ENCODE peak calls at places on chromosomes 4 and X, in four cellular contexts. One of them, this sample, is unnamed.

GRCh38 chrX:107721966-107722707 is 53.5 kb downstream of the TSC22D3 start:
- DNase-seq in cardiac fibroblast: no peak
- DNase-seq in endothelial cell: no peak
- DNase-seq in heart right ventricle: no peak
- DNase-seq in this sample: no peak

GRCh38 chr4:8739357-8739756 is 132.3 kb downstream of the HMX1 start:
- DNase-seq in cardiac fibroblast: no peak
- DNase-seq in endothelial cell: no peak
- DNase-seq in heart right ventricle: no peak
- DNase-seq in this sample: no peak

GRCh38 chr4:100261346-100261745 is 71.1 kb upstream of the DDIT4L start:
- DNase-seq in cardiac fibroblast: no peak
- DNase-seq in endothelial cell: no peak
- DNase-seq in heart right ventricle: no peak
- DNase-seq in this sample: no peak

GRCh38 chr4:6641164-6641970 is 882 bp downstream of the MRFAP1 start:
- DNase-seq in cardiac fibroblast: peak
- DNase-seq in endothelial cell: peak
- DNase-seq in heart right ventricle: peak
- DNase-seq in this sample: peak

GRCh38 chr4:1204828-1205591 is 32.6 kb upstream of the SPON2 start:
- DNase-seq in cardiac fibroblast: no peak
- DNase-seq in endothelial cell: peak
- DNase-seq in heart right ventricle: no peak
- DNase-seq in this sample: no peak

GRCh38 chr4:176999943-177000543 is 207.3 kb upstream of the VEGFC start:
- DNase-seq in cardiac fibroblast: peak
- DNase-seq in endothelial cell: no peak
- DNase-seq in heart right ventricle: no peak
- DNase-seq in this sample: no peak

GRCh38 chrX:132622130-132622529 is 133.3 kb upstream of the MBNL3 start:
- DNase-seq in cardiac fibroblast: peak
- DNase-seq in endothelial cell: no peak
- DNase-seq in heart right ventricle: no peak
- DNase-seq in this sample: no peak

GRCh38 chrX:21781525-21781924 is 23.6 kb upstream of the SMPX start:
- DNase-seq in cardiac fibroblast: no peak
- DNase-seq in endothelial cell: no peak
- DNase-seq in heart right ventricle: no peak
- DNase-seq in this sample: no peak

GRCh38 chrX:91414710-91415109 is 19.9 kb upstream of the PABPC5 start:
- DNase-seq in cardiac fibroblast: peak
- DNase-seq in endothelial cell: peak
- DNase-seq in heart right ventricle: no peak
- DNase-seq in this sample: no peak

GRCh38 chr4:56315041-56315440 is 72.2 kb downstream of the AASDH start:
- DNase-seq in cardiac fibroblast: no peak
- DNase-seq in endothelial cell: no peak
- DNase-seq in heart right ventricle: no peak
- DNase-seq in this sample: no peak

GRCh38 chr4:152039085-152039484 is 278.3 kb upstream of the GATB start:
- DNase-seq in cardiac fibroblast: peak
- DNase-seq in endothelial cell: no peak
- DNase-seq in heart right ventricle: peak
- DNase-seq in this sample: no peak

GRCh38 chr4:52714597-52715254 is 36.5 kb downstream of the ERVMER34-1 start:
- DNase-seq in cardiac fibroblast: peak
- DNase-seq in endothelial cell: no peak
- DNase-seq in heart right ventricle: no peak
- DNase-seq in this sample: no peak

GRCh38 chrX:52359614-52360232 is 9.1 kb upstream of the XAGE2 start:
- DNase-seq in cardiac fibroblast: peak
- DNase-seq in endothelial cell: no peak
- DNase-seq in heart right ventricle: no peak
- DNase-seq in this sample: no peak

GRCh38 chr4:165945991-165946390 is 73.0 kb downstream of the TLL1 start:
- DNase-seq in cardiac fibroblast: peak
- DNase-seq in endothelial cell: no peak
- DNase-seq in heart right ventricle: no peak
- DNase-seq in this sample: no peak

GRCh38 chr4:27184508-27185155 is 324.0 kb downstream of the STIM2 start:
- DNase-seq in cardiac fibroblast: no peak
- DNase-seq in endothelial cell: no peak
- DNase-seq in heart right ventricle: no peak
- DNase-seq in this sample: no peak

GRCh38 chr4:70721747-70722146 is at the start of gene RUFY3:
- DNase-seq in cardiac fibroblast: peak
- DNase-seq in endothelial cell: no peak
- DNase-seq in heart right ventricle: peak
- DNase-seq in this sample: no peak

GRCh38 chrX:14802943-14803710 is 69.7 kb downstream of the FANCB start:
- DNase-seq in cardiac fibroblast: peak
- DNase-seq in endothelial cell: no peak
- DNase-seq in heart right ventricle: no peak
- DNase-seq in this sample: no peak

GRCh38 chrX:104864296-104864695 is 298.3 kb downstream of the IL1RAPL2 start:
- DNase-seq in cardiac fibroblast: peak
- DNase-seq in endothelial cell: no peak
- DNase-seq in heart right ventricle: no peak
- DNase-seq in this sample: no peak

GRCh38 chrX:9888953-9889470 is 78.1 kb upstream of the CLDN34 start:
- DNase-seq in cardiac fibroblast: no peak
- DNase-seq in endothelial cell: no peak
- DNase-seq in heart right ventricle: no peak
- DNase-seq in this sample: no peak

GRCh38 chrX:12401252-12401651 is 263.0 kb downstream of the FRMPD4 start:
- DNase-seq in cardiac fibroblast: peak
- DNase-seq in endothelial cell: no peak
- DNase-seq in heart right ventricle: peak
- DNase-seq in this sample: no peak

GRCh38 chrX:12405306-12405705 is 267.0 kb downstream of the FRMPD4 start:
- DNase-seq in cardiac fibroblast: no peak
- DNase-seq in endothelial cell: no peak
- DNase-seq in heart right ventricle: no peak
- DNase-seq in this sample: no peak

GRCh38 chrX:12403474-12404082 is 265.3 kb downstream of the FRMPD4 start:
- DNase-seq in cardiac fibroblast: peak
- DNase-seq in endothelial cell: no peak
- DNase-seq in heart right ventricle: no peak
- DNase-seq in this sample: no peak

GRCh38 chrX:12396584-12396983 is 258.3 kb downstream of the FRMPD4 start:
- DNase-seq in cardiac fibroblast: no peak
- DNase-seq in endothelial cell: no peak
- DNase-seq in heart right ventricle: no peak
- DNase-seq in this sample: no peak

DNA sequence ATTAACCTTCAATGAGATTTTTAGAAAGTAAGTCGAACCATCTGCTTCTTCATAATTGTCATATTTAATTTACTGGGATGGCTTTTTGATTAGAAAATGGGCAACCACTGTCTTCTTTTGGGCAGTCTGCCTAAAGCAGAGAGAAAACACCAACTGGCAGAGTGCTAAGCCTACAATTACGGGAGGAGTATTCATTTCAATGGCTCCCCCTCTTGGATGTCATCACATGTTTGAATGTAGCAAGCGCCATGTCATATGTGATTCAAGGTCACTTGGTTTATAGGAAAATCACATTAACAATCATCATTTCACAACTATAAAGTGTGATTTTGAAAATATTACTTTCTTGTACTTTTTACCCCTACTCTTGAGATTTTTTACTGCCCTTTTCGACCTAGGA is 261.9 kb downstream of the FRMPD4 start:
- DNase-seq in cardiac fibroblast: no peak
- DNase-seq in endothelial cell: no peak
- DNase-seq in heart right ventricle: no peak
- DNase-seq in this sample: no peak
- TF ChIP-seq CTCF in cardiac fibroblast: no peak
- TF ChIP-seq CTCF in endothelial cell: no peak
- TF ChIP-seq CTCF in heart right ventricle: no peak
- TF ChIP-seq CTCF in this sample: no peak

GRCh38 chr4:83272900-83273299 is 11.7 kb downstream of the COQ2 start:
- DNase-seq in cardiac fibroblast: no peak
- DNase-seq in endothelial cell: no peak
- DNase-seq in heart right ventricle: no peak
- DNase-seq in this sample: peak
- TF ChIP-seq CTCF in cardiac fibroblast: no peak
- TF ChIP-seq CTCF in endothelial cell: no peak
- TF ChIP-seq CTCF in heart right ventricle: no peak
- TF ChIP-seq CTCF in this sample: no peak

GRCh38 chrX:11209798-11210197 is 83.4 kb upstream of the AMELX start:
- DNase-seq in cardiac fibroblast: peak
- DNase-seq in endothelial cell: no peak
- DNase-seq in heart right ventricle: no peak
- DNase-seq in this sample: no peak
- TF ChIP-seq CTCF in cardiac fibroblast: no peak
- TF ChIP-seq CTCF in endothelial cell: no peak
- TF ChIP-seq CTCF in heart right ventricle: no peak
- TF ChIP-seq CTCF in this sample: no peak

GRCh38 chr4:112185334-112185733 is 40.1 kb downstream of the FAM241A start:
- DNase-seq in cardiac fibroblast: no peak
- DNase-seq in endothelial cell: no peak
- DNase-seq in heart right ventricle: no peak
- DNase-seq in this sample: no peak
- TF ChIP-seq CTCF in cardiac fibroblast: no peak
- TF ChIP-seq CTCF in endothelial cell: no peak
- TF ChIP-seq CTCF in heart right ventricle: no peak
- TF ChIP-seq CTCF in this sample: no peak

DNA sequence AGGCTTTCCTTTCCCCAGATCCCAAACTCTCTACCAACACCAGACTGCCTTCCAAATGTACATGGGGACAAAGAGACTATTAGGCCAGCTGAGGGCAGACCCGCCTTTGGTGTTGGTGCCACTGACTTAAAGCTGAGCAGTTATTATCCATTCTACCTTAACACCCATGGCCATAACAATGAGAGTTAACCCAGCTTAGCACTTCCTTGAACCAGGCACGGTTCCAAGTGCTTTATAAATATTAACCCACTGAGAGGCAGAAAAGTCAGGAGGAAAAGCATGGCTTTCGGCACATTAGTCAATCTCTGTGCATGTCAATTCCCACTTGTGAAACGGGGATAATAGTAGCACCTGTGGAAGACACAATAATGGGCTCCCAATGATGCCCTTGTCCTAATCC is 243.1 kb upstream of the ANXA3 start:
- DNase-seq in cardiac fibroblast: no peak
- DNase-seq in endothelial cell: no peak
- DNase-seq in heart right ventricle: no peak
- DNase-seq in this sample: no peak
- TF ChIP-seq CTCF in cardiac fibroblast: no peak
- TF ChIP-seq CTCF in endothelial cell: no peak
- TF ChIP-seq CTCF in heart right ventricle: no peak
- TF ChIP-seq CTCF in this sample: no peak

DNA sequence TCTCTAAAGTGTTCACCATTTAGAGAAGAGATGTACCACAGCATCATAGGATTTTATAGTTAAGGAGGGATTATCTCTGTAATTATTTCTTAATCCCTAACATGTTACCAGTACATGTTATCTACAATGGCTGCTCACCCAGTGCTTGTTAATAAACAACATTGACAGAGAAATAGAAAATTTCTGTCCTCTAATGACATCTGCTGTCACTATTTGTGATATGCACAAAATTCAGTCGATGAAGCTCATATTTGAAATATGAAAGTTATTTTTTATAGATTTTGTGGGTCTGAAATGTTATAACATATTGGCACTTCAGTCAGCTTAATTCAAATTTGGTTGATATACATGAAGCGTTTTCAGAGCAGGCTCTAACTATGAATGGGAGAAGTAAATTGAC is 48.8 kb upstream of the GRXCR1 start:
- DNase-seq in cardiac fibroblast: no peak
- DNase-seq in endothelial cell: no peak
- DNase-seq in heart right ventricle: no peak
- DNase-seq in this sample: no peak
- TF ChIP-seq CTCF in cardiac fibroblast: no peak
- TF ChIP-seq CTCF in endothelial cell: no peak
- TF ChIP-seq CTCF in heart right ventricle: no peak
- TF ChIP-seq CTCF in this sample: no peak

GRCh38 chr4:118684873-118685811 is at the start of gene METTL14:
- DNase-seq in cardiac fibroblast: peak
- DNase-seq in endothelial cell: peak
- DNase-seq in heart right ventricle: peak
- DNase-seq in this sample: peak

GRCh38 chr4:118680808-118681207 is 4.4 kb upstream of the METTL14 start:
- DNase-seq in cardiac fibroblast: no peak
- DNase-seq in endothelial cell: no peak
- DNase-seq in heart right ventricle: no peak
- DNase-seq in this sample: no peak

GRCh38 chr4:118683513-118683912 is 1.7 kb upstream of the METTL14 start:
- DNase-seq in cardiac fibroblast: peak
- DNase-seq in endothelial cell: no peak
- DNase-seq in heart right ventricle: no peak
- DNase-seq in this sample: no peak

GRCh38 chr4:118682928-118683327 is 2.3 kb upstream of the METTL14 start:
- DNase-seq in cardiac fibroblast: peak
- DNase-seq in endothelial cell: no peak
- DNase-seq in heart right ventricle: no peak
- DNase-seq in this sample: no peak
- TF ChIP-seq CTCF in cardiac fibroblast: peak
- TF ChIP-seq CTCF in endothelial cell: peak
- TF ChIP-seq CTCF in heart right ventricle: no peak
- TF ChIP-seq CTCF in this sample: peak

This sample was measured in GM13977.